ENCODE peak calls at places on chromosomes 4 and X, in nine cellular contexts. E, G, J, K, O, M, X, D and Z are unnamed samples.

GRCh38 chrX:149208285-149208684 is 296.8 kb downstream of the IDS start:
- DNase-seq in E (no peak), G (no peak), J (no peak), K (no peak), O (no peak), M (no peak), X (no peak), D (no peak), Z (no peak)

GRCh38 chr4:40058854-40059253 is 2.2 kb downstream of the N4BP2 start:
- DNase-seq in E (no peak), G (no peak), J (no peak), K (no peak), O (no peak), M (no peak), X (no peak), D (no peak), Z (no peak)

GRCh38 chr4:114941522-114941921 is 171.9 kb downstream of the NDST4 start:
- DNase-seq in E (no peak), G (no peak), J (no peak), K (no peak), O (no peak), M (no peak), X (no peak), D (no peak), Z (no peak)

GRCh38 chr4:73701116-73701515 is 39.3 kb upstream of the CXCL8 start:
- DNase-seq in E (no peak), G (peak; percentile 40), J (no peak), K (no peak), O (no peak), M (no peak), X (peak; percentile 42), D (no peak), Z (no peak)

GRCh38 chr4:141853091-141853734 is 216.8 kb downstream of the IL15 start:
- DNase-seq in E (no peak), G (peak; percentile 78), J (no peak), K (no peak), O (peak; percentile 9), M (no peak), X (peak; percentile 84), D (no peak), Z (no peak)

GRCh38 chrX:5051831-5052491 is 1176.7 kb downstream of the NLGN4X start:
- DNase-seq in E (no peak), G (peak; percentile 82), J (no peak), K (peak; percentile 77), O (peak; percentile 56), M (no peak), X (peak; percentile 97), D (peak; percentile 79), Z (no peak)

GRCh38 chr4:174928575-174929253 is 10.6 kb downstream of the ADAM29 start:
- DNase-seq in E (no peak), G (no peak), J (no peak), K (no peak), O (no peak), M (no peak), X (peak; percentile 3), D (no peak), Z (no peak)

GRCh38 chrX:47380268-47380667 is 9.9 kb downstream of the ZNF157 start:
- DNase-seq in E (peak; percentile 75), G (peak; percentile 45), J (peak; percentile 69), K (no peak), O (peak; percentile 10), M (no peak), X (no peak), D (no peak), Z (no peak)

GRCh38 chr4:174152717-174153466 is 130.6 kb downstream of the FBXO8 start:
- DNase-seq in E (no peak), G (no peak), J (no peak), K (peak; percentile 18), O (no peak), M (no peak), X (no peak), D (no peak), Z (no peak)

GRCh38 chrX:63330681-63331080 is 20.5 kb downstream of the SPIN4 start:
- DNase-seq in E (no peak), G (peak; percentile 80), J (no peak), K (no peak), O (no peak), M (no peak), X (peak; percentile 5), D (no peak), Z (no peak)

GRCh38 chr4:67104145-67104544 is 441.2 kb downstream of the CENPC start:
- DNase-seq in E (no peak), G (no peak), J (no peak), K (no peak), O (no peak), M (no peak), X (no peak), D (no peak), Z (no peak)

GRCh38 chr4:73679836-73680235 is 59.6 kb upstream of the RASSF6 start:
- DNase-seq in E (no peak), G (peak; percentile 51), J (no peak), K (no peak), O (peak; percentile 47), M (no peak), X (peak; percentile 82), D (no peak), Z (no peak)

GRCh38 chr4:117783716-117784115 is 250.6 kb upstream of the NDST3 start:
- DNase-seq in E (no peak), G (peak; percentile 46), J (no peak), K (no peak), O (no peak), M (no peak), X (peak; percentile 16), D (peak; percentile 34), Z (no peak)

GRCh38 chrX:1077140-1077539 is 135.3 kb downstream of the CRLF2 start:
- DNase-seq in E (no peak), G (no peak), J (no peak), K (peak; percentile 24), O (no peak), M (no peak), X (no peak), D (no peak), Z (no peak)

GRCh38 chr4:30839583-30840520 is 119.7 kb downstream of the PCDH7 start:
- DNase-seq in E (no peak), G (peak; percentile 60), J (no peak), K (no peak), O (no peak), M (no peak), X (peak; percentile 37), D (peak; percentile 79), Z (no peak)

GRCh38 chrX:69133561-69134542 is 31.4 kb downstream of the PJA1 start:
- DNase-seq in E (no peak), G (peak; percentile 61), J (no peak), K (peak; percentile 97), O (peak; percentile 22), M (peak; percentile 38), X (peak; percentile 76), D (no peak), Z (no peak)

GRCh38 chr4:80036949-80037348 is 36.1 kb downstream of the ANTXR2 start:
- DNase-seq in E (no peak), G (no peak), J (no peak), K (no peak), O (peak; percentile 40), M (no peak), X (no peak), D (no peak), Z (no peak)

GRCh38 chr4:10639100-10639499 is 45.5 kb downstream of the CLNK start:
- DNase-seq in E (no peak), G (peak; percentile 49), J (no peak), K (peak; percentile 37), O (peak; percentile 32), M (no peak), X (no peak), D (no peak), Z (no peak)